ENCODE peak calls at places on chromosomes 2 and 18, in four cellular contexts. R, H, D and F are unnamed samples.
A peak's percentile ranks its signal among the peaks of the same experiment; 100 is the strongest.

GRCh38 chr18:51122266-51123045 is 75.0 kb downstream of the MEX3C start:
- DNase-seq in R (no peak), H (no peak), D (no peak), F (no peak)

GRCh38 chr2:23651187-23651983 is 266.4 kb downstream of the KLHL29 start:
- DNase-seq in R (no peak), H (no peak), D (no peak), F (no peak)

GRCh38 chr2:30225131-30225762 is 6.1 kb upstream of the LBH start:
- DNase-seq in R (no peak), H (no peak), D (no peak), F (no peak)

GRCh38 chr2:221572821-221573429 is 821 bp upstream of the EPHA4 start:
- DNase-seq in R (no peak), H (no peak), D (no peak), F (peak; percentile 31)

GRCh38 chr18:42619771-42620170 is 495.7 kb downstream of the RIT2 start:
- DNase-seq in R (no peak), H (no peak), D (no peak), F (no peak)

GRCh38 chr18:4986677-4987076 is 210.4 kb downstream of the AKAIN1 start:
- DNase-seq in R (no peak), H (no peak), D (no peak), F (no peak)

GRCh38 chr2:31812051-31812798 is 198.6 kb downstream of the MEMO1 start:
- DNase-seq in R (peak; percentile 68), H (peak; percentile 67), D (peak; percentile 56), F (peak; percentile 56)

GRCh38 chr2:174612960-174613359 is 15.4 kb upstream of the WIPF1 start:
- DNase-seq in R (no peak), H (no peak), D (no peak), F (no peak)

GRCh38 chr2:103402944-103403343 is 641.1 kb downstream of the TMEM182 start:
- DNase-seq in R (no peak), H (no peak), D (no peak), F (no peak)

DNA sequence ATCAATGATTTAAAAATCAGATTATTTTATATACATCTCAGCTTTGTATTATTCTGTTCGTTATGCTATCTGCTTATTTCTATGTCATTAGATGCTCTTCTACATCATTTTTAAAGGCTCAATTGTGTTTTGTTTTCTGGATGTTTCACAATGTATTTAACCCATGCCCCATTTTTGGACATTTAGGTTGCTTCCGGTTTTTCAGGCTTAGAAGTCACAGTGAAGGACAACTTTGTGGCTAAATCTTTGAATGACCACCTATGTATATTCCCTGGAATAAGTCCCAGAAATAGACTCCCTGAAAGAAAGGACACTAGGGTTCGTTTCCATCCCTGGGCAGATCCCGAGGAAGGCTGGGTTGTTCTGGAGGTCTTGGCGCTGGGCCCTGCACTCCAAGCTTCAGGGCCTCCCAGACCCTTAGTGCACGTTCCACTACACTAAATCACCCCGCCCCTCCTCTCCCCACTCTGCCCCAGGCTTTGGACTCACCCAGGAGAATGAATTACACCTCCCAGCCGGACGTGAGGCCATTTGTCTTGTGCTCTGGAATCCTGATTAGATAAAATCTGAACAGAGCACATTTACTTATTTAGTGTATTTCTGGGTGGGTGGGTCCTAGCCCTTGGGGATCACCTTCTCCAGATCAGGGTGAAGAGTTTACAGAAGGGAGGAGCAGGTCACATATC is 188.2 kb downstream of the ZFP36L2 start:
- DNase-seq in R (no peak), H (no peak), D (no peak), F (no peak)
- TF ChIP-seq SPI1 in R (no peak), H (no peak), D (no peak), F (no peak)

GRCh38 chr2:233082934-233083755 is 23.0 kb downstream of the INPP5D start:
- DNase-seq in R (no peak), H (peak; percentile 66), D (no peak), F (no peak)
- TF ChIP-seq SPI1 in R (peak; percentile 66), H (peak; percentile 86), D (no peak), F (peak; percentile 78)

GRCh38 chr2:190098851-190099250 is 36.3 kb upstream of the MSTN start:
- DNase-seq in R (no peak), H (no peak), D (no peak), F (no peak)
- TF ChIP-seq SPI1 in R (no peak), H (no peak), D (no peak), F (no peak)

DNA sequence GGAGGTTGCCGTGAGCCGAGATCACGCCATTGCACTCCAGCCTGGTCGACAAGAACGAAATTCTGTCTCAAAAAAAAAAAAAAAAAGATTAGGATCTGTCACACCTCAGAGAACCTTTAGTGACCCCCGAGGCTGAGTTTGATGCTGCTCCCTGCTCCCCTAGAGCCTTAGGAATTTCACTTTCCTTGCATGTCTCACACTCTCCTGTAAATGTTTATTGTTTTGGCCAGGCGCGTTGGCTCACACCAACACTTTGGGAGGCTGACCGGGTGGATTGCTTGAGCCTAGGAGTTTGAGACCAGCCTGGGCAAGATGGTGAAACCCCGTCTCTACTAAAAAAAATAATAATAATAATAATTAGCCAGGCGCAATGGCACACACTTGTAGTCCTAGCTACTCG is 31.5 kb downstream of the SRSF7 start:
- DNase-seq in R (no peak), H (no peak), D (no peak), F (no peak)
- TF ChIP-seq SPI1 in R (no peak), H (no peak), D (no peak), F (no peak)

GRCh38 chr2:191572319-191572718 is 105.6 kb upstream of the NABP1 start:
- DNase-seq in R (no peak), H (no peak), D (no peak), F (no peak)

GRCh38 chr2:191569025-191569424 is 108.9 kb upstream of the NABP1 start:
- DNase-seq in R (no peak), H (no peak), D (no peak), F (no peak)

GRCh38 chr2:191573216-191573615 is 104.7 kb upstream of the NABP1 start:
- DNase-seq in R (no peak), H (no peak), D (no peak), F (no peak)

GRCh38 chr2:191574232-191574631 is 103.7 kb upstream of the NABP1 start:
- DNase-seq in R (no peak), H (no peak), D (no peak), F (no peak)

GRCh38 chr2:191571163-191571769 is 106.7 kb upstream of the NABP1 start:
- DNase-seq in R (no peak), H (peak; percentile 71), D (peak; percentile 46), F (no peak)
- TF ChIP-seq SPI1 in R (peak; percentile 50), H (peak; percentile 96), D (peak; percentile 97), F (peak; percentile 63)

GRCh38 chr2:10580991-10581390 is 108.8 kb downstream of the NOL10 start:
- DNase-seq in R (no peak), H (no peak), D (no peak), F (no peak)
- TF ChIP-seq SPI1 in R (no peak), H (no peak), D (no peak), F (no peak)

GRCh38 chr2:85199692-85200091 is 66.5 kb downstream of the TCF7L1 start:
- DNase-seq in R (no peak), H (no peak), D (no peak), F (no peak)
- TF ChIP-seq SPI1 in R (no peak), H (no peak), D (no peak), F (no peak)